ENCODE peak calls at places on chromosomes 2 and 18, in seven cellular contexts. S is mammary epithelial cell, V is Caco-2, B is AG09309, X is psoas muscle, G is kidney, T is A549. C is an unnamed sample.

GRCh38 chr2:110852541-110853263 is 120.3 kb downstream of the ACOXL start:
- DNase-seq in B (no peak), X (no peak), S (no peak), T (no peak), V (no peak), G (no peak), C (no peak)

GRCh38 chr18:76260941-76261472 is 234.0 kb downstream of the ZNF516 start:
- DNase-seq in X (no peak), G (no peak), V (no peak), B (no peak), T (no peak), S (no peak), C (no peak)

GRCh38 chr18:9178557-9178956 is 42.0 kb downstream of the ANKRD12 start:
- DNase-seq in G (no peak), B (no peak), T (no peak), V (no peak), X (no peak), S (no peak), C (no peak)

GRCh38 chr18:62453864-62454263 is 69.0 kb upstream of the ZCCHC2 start:
- DNase-seq in G (no peak), B (no peak), T (no peak), V (no peak), X (no peak), S (no peak), C (no peak)

GRCh38 chr2:232336241-232336736 is 42.3 kb upstream of the ALPP start:
- DNase-seq in B (no peak), V (no peak), S (no peak), X (no peak), G (peak; percentile 53), T (no peak), C (no peak)

GRCh38 chr18:13161276-13161899 is 57.2 kb upstream of the LDLRAD4 start:
- DNase-seq in X (no peak), G (no peak), S (no peak), V (no peak), T (no peak), B (no peak), C (no peak)

GRCh38 chr2:104853926-104854506 is at the start of gene POU3F3:
- DNase-seq in S (no peak), T (peak; percentile 60), X (peak; percentile 59), V (peak; percentile 91), B (no peak), G (peak; percentile 98), C (peak; percentile 82)

GRCh38 chr2:42921721-42922120 is 129.3 kb upstream of the HAAO start:
- DNase-seq in T (no peak), G (no peak), B (no peak), V (no peak), S (no peak), X (no peak), C (no peak)

GRCh38 chr2:26948800-26949199 is 21.6 kb upstream of the MAPRE3 start:
- DNase-seq in B (no peak), T (no peak), S (no peak), X (no peak), V (no peak), G (no peak), C (no peak)

GRCh38 chr2:70902579-70902978 is 33.1 kb upstream of the ATP6V1B1 start:
- DNase-seq in T (no peak), S (no peak), B (no peak), G (no peak), V (no peak), X (no peak), C (no peak)

GRCh38 chr2:57376985-57377384 is 669.6 kb upstream of the VRK2 start:
- DNase-seq in G (no peak), B (no peak), S (no peak), X (no peak), V (no peak), T (peak; percentile 23), C (no peak)

GRCh38 chr2:197191177-197191947 is 119.2 kb downstream of the ANKRD44 start:
- DNase-seq in G (no peak), B (no peak), V (no peak), X (no peak), S (peak; percentile 32), T (peak; percentile 44), C (no peak)
- TF ChIP-seq CTCF in G (peak; percentile 57), B (peak; percentile 52), V (peak; percentile 66), X (peak; percentile 77), S (peak; percentile 62), T (peak; percentile 86), C (peak; percentile 66)

GRCh38 chr2:131105156-131105949 is at the start of gene PLEKHB2:
- DNase-seq in V (peak; percentile 92), B (peak; percentile 34), S (peak; percentile 83), G (peak; percentile 97), X (peak; percentile 92), T (peak; percentile 93), C (no peak)
- TF ChIP-seq CTCF in V (peak; percentile 57), B (peak; percentile 3), S (peak; percentile 32), G (peak; percentile 7), X (peak; percentile 20), T (peak; percentile 36), C (peak; percentile 28)

GRCh38 chr2:30115981-30116285 is 30.9 kb upstream of the YPEL5 start:
- DNase-seq in B (no peak), V (no peak), X (no peak), G (no peak), T (no peak), S (no peak), C (no peak)
- TF ChIP-seq CTCF in B (no peak), V (no peak), X (no peak), G (no peak), T (no peak), S (no peak), C (no peak)

GRCh38 chr2:6915399-6915798 is 1.8 kb upstream of the RNF144A start:
- DNase-seq in T (no peak), G (no peak), X (no peak), V (no peak), S (no peak), B (no peak), C (no peak)

GRCh38 chr2:6916224-6916623 is 988 bp upstream of the RNF144A start:
- DNase-seq in S (no peak), T (no peak), G (no peak), B (no peak), V (no peak), X (no peak), C (no peak)

GRCh38 chr2:6916736-6917070 is 509 bp upstream of the RNF144A start:
- DNase-seq in V (no peak), S (no peak), B (no peak), T (no peak), X (no peak), G (no peak), C (no peak)

GRCh38 chr2:6917761-6918421 is 679 bp downstream of the RNF144A start:
- DNase-seq in V (no peak), T (no peak), S (no peak), X (peak; percentile 29), G (peak; percentile 81), B (no peak), C (no peak)

GRCh38 chr2:6917071-6917760 is at the start of gene RNF144A:
- DNase-seq in G (peak; percentile 85), V (no peak), T (peak; percentile 53), X (peak; percentile 71), B (no peak), S (peak; percentile 10), C (no peak)
- TF ChIP-seq CTCF in G (peak; percentile 64), V (peak; percentile 1), T (peak; percentile 97), X (peak; percentile 65), B (peak; percentile 15), S (peak; percentile 31), C (no peak)

GRCh38 chr2:74447230-74447999 is 5.7 kb upstream of the RTKN start:
- DNase-seq in B (no peak), X (no peak), T (no peak), S (no peak), G (no peak), V (no peak), C (no peak)
- TF ChIP-seq CTCF in B (no peak), X (no peak), T (no peak), S (no peak), G (no peak), V (no peak), C (no peak)

C was measured in epithelial cell of proximal tubule.